ENCODE peak calls at places on chromosomes 2 and 18, in nine cellular contexts. E is DMS 273 treated with DMSO at 0.1 percent for 48 hours; U is effector memory CD4-positive, alpha-beta T cell; R is A549; F is NCI-H1417; P is CD8-positive, alpha-beta T cell; H is AG04449; J is cardiac fibroblast; B is activated T-helper 1 cell treated with anti-CD3 and anti-CD28 coated beads, Interleukin-12 subunit alpha, Interleukin-12 subunit beta, Interleukin-2, Interleukin-4 antibody, amounts not matched to agents 30 ng/mL and 10 ng/mL and 1 ng/mL, durations not matched to agents 14 hours and 24 hours and 36 hours. Q is an unnamed sample.

GRCh38 chr2:234427081-234428058 is 69.5 kb downstream of the ARL4C start:
- DNase-seq in P (no peak), R (no peak), B (no peak), F (no peak), U (no peak), J (peak), H (peak), E (no peak), Q (peak)

GRCh38 chr2:134912406-134912805 is 6.2 kb upstream of the CCNT2 start:
- DNase-seq in P (no peak), H (no peak), U (no peak), J (peak), B (no peak), F (no peak), R (no peak), E (no peak), Q (no peak)

GRCh38 chr2:231323316-231323715 is 72.2 kb upstream of the B3GNT7 start:
- DNase-seq in R (no peak), U (no peak), B (no peak), E (no peak), P (no peak), H (no peak), F (no peak), J (no peak), Q (peak)

GRCh38 chr2:72915076-72915906 is 2.0 kb upstream of the EMX1 start:
- DNase-seq in P (peak), F (no peak), R (no peak), E (no peak), H (no peak), U (no peak), B (no peak), J (no peak), Q (no peak)

GRCh38 chr2:239751719-239752355 is 273.3 kb downstream of the NDUFA10 start:
- DNase-seq in R (no peak), E (no peak), B (no peak), F (no peak), P (peak), J (no peak), H (no peak), U (no peak), Q (no peak)

GRCh38 chr18:23437357-23438045 is 15.6 kb upstream of the RIOK3 start:
- DNase-seq in R (peak), H (peak), B (peak), P (peak), E (peak), F (peak), U (peak), J (peak), Q (peak)

GRCh38 chr2:154452906-154453493 is 245.5 kb upstream of the KCNJ3 start:
- DNase-seq in U (no peak), P (no peak), E (no peak), J (peak), B (no peak), R (no peak), F (peak), H (no peak), Q (no peak)

GRCh38 chr2:177908182-177908581 is 164.4 kb downstream of the PDE11A start:
- DNase-seq in E (no peak), U (no peak), J (no peak), P (no peak), F (no peak), B (no peak), R (no peak), H (no peak), Q (peak)

GRCh38 chr2:230824406-230824978 is 40.2 kb upstream of the ITM2C start:
- DNase-seq in E (peak), J (peak), U (peak), F (peak), P (peak), R (peak), H (peak), B (peak), Q (peak)

GRCh38 chr18:79871026-79871390 is 73.3 kb downstream of the KCNG2 start:
- DNase-seq in F (no peak), J (no peak), B (no peak), U (no peak), P (no peak), R (no peak), H (no peak), E (no peak), Q (no peak)

GRCh38 chr2:205675861-205676516 is 6.3 kb upstream of the NRP2 start:
- DNase-seq in P (no peak), J (peak), R (peak), F (peak), U (no peak), H (no peak), E (peak), B (no peak), Q (no peak)

GRCh38 chr2:42238644-42239288 is 69.6 kb downstream of the EML4 start:
- DNase-seq in F (peak), U (no peak), H (no peak), E (no peak), B (no peak), R (no peak), P (peak), J (peak), Q (peak)

GRCh38 chr2:8892149-8892548 is 54.7 kb upstream of the KIDINS220 start:
- DNase-seq in F (no peak), U (no peak), J (no peak), P (no peak), H (no peak), R (no peak), E (no peak), B (no peak), Q (no peak)

GRCh38 chr2:231037202-231037730 is at the start of gene C2orf72:
- DNase-seq in B (no peak), F (peak), P (no peak), E (no peak), J (no peak), H (no peak), R (peak), U (no peak), Q (peak)

GRCh38 chr2:237614151-237614720 is 13.2 kb upstream of the LRRFIP1 start:
- DNase-seq in B (no peak), U (no peak), R (no peak), F (no peak), H (no peak), J (peak), P (no peak), E (peak), Q (peak)

GRCh38 chr2:201157694-201158093 is 25.2 kb upstream of the CASP10 start:
- DNase-seq in F (no peak), E (no peak), R (no peak), P (no peak), H (no peak), J (peak), U (no peak), B (no peak), Q (no peak)

Q was measured in WTC11.